ENCODE peak calls at places on chromosomes 12 and 14, in four cellular contexts. One of them, this sample, is unnamed.

GRCh38 chr12:67070307-67070600 is 198.9 kb upstream of the CAND1 start:
- DNase-seq in HepG2: no peak
- DNase-seq in A549: no peak
- DNase-seq in H1: no peak
- DNase-seq in this sample: no peak

GRCh38 chr14:103961928-103962578 is 19.7 kb upstream of the RD3L start:
- DNase-seq in H1: no peak
- DNase-seq in A549: no peak
- DNase-seq in HepG2: no peak
- DNase-seq in this sample: no peak

GRCh38 chr12:82686223-82687019 is at the start of gene TMTC2:
- DNase-seq in HepG2: peak; percentile 62
- DNase-seq in H1: no peak
- DNase-seq in A549: peak; percentile 96
- DNase-seq in this sample: peak; percentile 71

GRCh38 chr14:68373847-68374582 is 418.9 kb downstream of the ZFP36L1 start:
- DNase-seq in A549: no peak
- DNase-seq in HepG2: no peak
- DNase-seq in H1: no peak
- DNase-seq in this sample: no peak

GRCh38 chr14:96275182-96276112 is 19.4 kb downstream of the BDKRB1 start:
- DNase-seq in HepG2: peak; percentile 44
- DNase-seq in A549: peak; percentile 76
- DNase-seq in H1: no peak
- DNase-seq in this sample: peak; percentile 70

GRCh38 chr12:24561882-24562760 is 386.8 kb downstream of the BCAT1 start:
- DNase-seq in HepG2: no peak
- DNase-seq in A549: peak; percentile 17
- DNase-seq in H1: no peak
- DNase-seq in this sample: peak; percentile 11

GRCh38 chr12:54388214-54389138 is 3.9 kb upstream of the ZNF385A start:
- DNase-seq in HepG2: no peak
- DNase-seq in A549: no peak
- DNase-seq in H1: no peak
- DNase-seq in this sample: peak; percentile 66

GRCh38 chr12:127980585-127980984 is 286.4 kb upstream of the TMEM132C start:
- DNase-seq in HepG2: no peak
- DNase-seq in A549: no peak
- DNase-seq in H1: no peak
- DNase-seq in this sample: no peak

GRCh38 chr12:100706029-100706428 is 88.5 kb upstream of the ANO4 start:
- DNase-seq in A549: no peak
- DNase-seq in H1: no peak
- DNase-seq in HepG2: no peak
- DNase-seq in this sample: no peak

GRCh38 chr12:51323317-51323960 is 535 bp downstream of the BIN2 start:
- DNase-seq in HepG2: no peak
- DNase-seq in A549: no peak
- DNase-seq in H1: no peak
- DNase-seq in this sample: no peak

DNA sequence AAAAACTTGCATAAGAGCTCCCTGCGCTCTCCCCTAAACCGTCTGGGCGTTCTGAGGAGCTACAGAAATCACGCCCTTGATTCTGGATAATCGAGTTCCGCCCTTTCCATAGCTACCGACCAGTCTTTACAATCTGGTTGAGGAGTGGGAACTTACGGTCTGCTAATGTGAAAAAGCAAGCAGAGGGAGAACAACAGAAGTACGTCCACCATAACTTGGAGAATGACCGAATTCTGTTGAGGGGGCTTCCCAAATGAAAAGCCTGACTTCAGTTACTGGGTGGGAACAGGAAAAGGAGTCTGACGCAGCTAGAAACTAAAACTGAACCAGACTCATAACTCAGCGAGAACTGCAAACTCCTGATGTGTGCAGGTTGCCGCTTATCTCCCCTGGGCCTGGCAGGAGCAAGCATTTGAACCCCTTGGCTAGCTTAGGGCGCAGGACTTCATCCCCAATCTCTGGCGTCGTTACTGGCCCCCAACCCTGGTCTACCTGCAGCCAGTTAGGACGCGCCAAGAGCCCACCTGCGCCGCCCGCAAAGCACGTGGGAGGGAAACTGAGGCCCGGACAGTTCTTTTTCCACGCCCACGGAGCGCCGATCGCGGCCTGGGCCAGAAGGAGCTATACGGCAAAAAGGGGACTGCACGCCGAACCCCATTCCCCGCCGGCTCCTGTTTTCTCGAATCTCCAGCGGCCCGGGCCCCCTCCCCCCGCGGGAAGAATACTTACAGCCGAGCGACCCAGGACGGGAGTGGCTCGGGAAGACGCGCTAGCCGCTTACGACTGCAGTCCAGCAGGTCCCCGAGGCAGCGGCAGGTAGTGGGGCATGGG is 818 bp downstream of the LRIG3 start:
- DNase-seq in A549: peak; percentile 34
- DNase-seq in HepG2: peak; percentile 27
- DNase-seq in H1: no peak
- DNase-seq in this sample: no peak
- TF ChIP-seq CHD2 in A549: no peak
- TF ChIP-seq CHD2 in HepG2: no peak
- TF ChIP-seq CHD2 in H1: no peak
- TF ChIP-seq CHD2 in this sample: no peak

GRCh38 chr14:76862546-76863282 is 36.5 kb downstream of the LRRC74A start:
- DNase-seq in A549: no peak
- DNase-seq in H1: no peak
- DNase-seq in HepG2: no peak
- DNase-seq in this sample: no peak
- TF ChIP-seq PHF8 in A549: no peak
- TF ChIP-seq PHF8 in H1: no peak
- TF ChIP-seq PHF8 in HepG2: no peak
- TF ChIP-seq PHF8 in this sample: no peak

GRCh38 chr14:79596531-79596930 is 614.8 kb downstream of the DIO2 start:
- DNase-seq in A549: no peak
- DNase-seq in H1: no peak
- DNase-seq in HepG2: no peak
- DNase-seq in this sample: no peak
- TF ChIP-seq CHD2 in A549: no peak
- TF ChIP-seq CHD2 in H1: no peak
- TF ChIP-seq CHD2 in HepG2: no peak
- TF ChIP-seq CHD2 in this sample: no peak

GRCh38 chr12:43883748-43884147 is 47.9 kb downstream of the TMEM117 start:
- DNase-seq in A549: no peak
- DNase-seq in HepG2: no peak
- DNase-seq in H1: no peak
- DNase-seq in this sample: no peak
- TF ChIP-seq PHF8 in A549: no peak
- TF ChIP-seq PHF8 in HepG2: no peak
- TF ChIP-seq PHF8 in H1: no peak
- TF ChIP-seq PHF8 in this sample: no peak